ENCODE peak calls at places on chromosomes 5 and 9, in five cellular contexts. F, J, U, H and K are unnamed samples.

GRCh38 chr9:5510991-5511390 is 660 bp downstream of the PDCD1LG2 start:
- DNase-seq in F (no peak), J (no peak), U (no peak), H (no peak), K (no peak)

GRCh38 chr9:33818832-33819500 is 2.0 kb downstream of the UBE2R2 start:
- DNase-seq in F (no peak), J (peak; percentile 55), U (no peak), H (no peak), K (no peak)

GRCh38 chr5:67249590-67249895 is 52.9 kb upstream of the CD180 start:
- DNase-seq in F (no peak), J (no peak), U (no peak), H (no peak), K (no peak)

GRCh38 chr9:17906841-17907779 is 328.2 kb downstream of the SH3GL2 start:
- DNase-seq in F (no peak), J (no peak), U (peak; percentile 21), H (no peak), K (no peak)

GRCh38 chr5:14440598-14441401 is 140.8 kb upstream of the OTULINL start:
- DNase-seq in F (no peak), J (peak; percentile 95), U (peak; percentile 64), H (no peak), K (no peak)

GRCh38 chr5:56861893-56862485 is 46.6 kb downstream of the MAP3K1 start:
- DNase-seq in F (no peak), J (no peak), U (no peak), H (no peak), K (no peak)

GRCh38 chr5:151958111-151958510 is 33.5 kb upstream of the GLRA1 start:
- DNase-seq in F (no peak), J (no peak), U (no peak), H (no peak), K (no peak)

GRCh38 chr9:38388283-38389223 is 3.9 kb upstream of the ALDH1B1 start:
- DNase-seq in F (no peak), J (peak; percentile 53), U (no peak), H (peak; percentile 44), K (no peak)

GRCh38 chr5:73411927-73412596 is 36.5 kb downstream of the FOXD1 start:
- DNase-seq in F (no peak), J (no peak), U (no peak), H (no peak), K (no peak)

GRCh38 chr9:33220681-33221567 is 19.0 kb upstream of the SPINK4 start:
- DNase-seq in F (peak; percentile 65), J (no peak), U (no peak), H (no peak), K (no peak)

GRCh38 chr5:90182726-90183125 is 226.8 kb downstream of the CETN3 start:
- DNase-seq in F (no peak), J (no peak), U (no peak), H (no peak), K (no peak)

GRCh38 chr5:94245608-94246007 is 372.8 kb downstream of the KIAA0825 start:
- DNase-seq in F (no peak), J (peak; percentile 30), U (no peak), H (no peak), K (no peak)

GRCh38 chr9:112119225-112120045 is 55.7 kb downstream of the SUSD1 start:
- DNase-seq in F (no peak), J (peak; percentile 94), U (peak; percentile 86), H (peak; percentile 99), K (peak; percentile 91)

GRCh38 chr5:32709789-32710334 is 1.3 kb upstream of the NPR3 start:
- DNase-seq in F (no peak), J (peak; percentile 68), U (peak; percentile 80), H (peak; percentile 41), K (peak; percentile 65)

GRCh38 chr5:58231041-58231440 is 228.8 kb downstream of the PLK2 start:
- DNase-seq in F (no peak), J (no peak), U (no peak), H (no peak), K (no peak)

GRCh38 chr9:126482361-126483044 is 131.2 kb upstream of the LMX1B start:
- DNase-seq in F (no peak), J (peak; percentile 83), U (peak; percentile 66), H (no peak), K (no peak)

GRCh38 chr5:81006955-81007636 is 46.9 kb downstream of the RASGRF2 start:
- DNase-seq in F (no peak), J (no peak), U (no peak), H (no peak), K (no peak)

GRCh38 chr9:83015897-83016296 is 47.0 kb downstream of the RASEF start:
- DNase-seq in F (no peak), J (no peak), U (no peak), H (no peak), K (no peak)

GRCh38 chr5:10632110-10632903 is 68.4 kb downstream of the ANKRD33B start:
- DNase-seq in F (peak; percentile 55), J (peak; percentile 39), U (no peak), H (no peak), K (no peak)
- H3K4me1 ChIP-seq in F (peaks cover 58% of the 10 kb centered on the region), J (peaks cover 30% of the 10 kb centered on the region), U (peaks cover 2% of the 10 kb centered on the region), H (peaks cover 5% of the 10 kb centered on the region), K (no peaks in the 10 kb centered on the region)

DNA sequence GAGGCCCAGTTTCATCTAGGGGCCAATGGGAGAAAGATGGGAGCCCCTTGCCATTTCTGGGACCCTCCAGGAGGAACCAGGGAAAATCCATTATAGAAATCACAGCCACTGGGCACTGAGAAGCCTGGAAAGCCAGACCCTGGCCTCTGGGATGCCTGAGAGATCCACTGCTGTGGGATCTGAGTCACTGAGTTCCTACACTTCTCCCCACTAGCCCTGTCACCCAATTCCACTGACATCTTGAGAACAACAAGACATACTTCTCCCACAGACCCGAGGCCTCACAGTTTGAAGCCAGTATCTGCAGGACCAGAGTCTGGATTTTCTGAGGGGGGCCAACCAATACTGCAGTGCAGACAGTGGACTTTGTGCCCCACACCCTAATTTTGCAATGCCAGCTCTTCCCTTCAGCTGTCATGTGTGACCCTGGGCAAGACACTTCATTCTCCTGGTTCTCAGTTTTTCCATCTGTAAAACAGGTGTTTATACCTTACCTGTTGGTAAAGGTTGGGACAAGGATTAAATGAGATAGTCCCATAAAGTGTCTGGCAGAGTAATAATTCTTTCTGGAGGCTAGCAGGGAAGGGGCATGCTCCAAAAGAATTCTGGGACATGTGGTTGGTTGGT is 46.5 kb downstream of the CXXC5 start:
- DNase-seq in F (no peak), J (no peak), U (no peak), H (no peak), K (no peak)
- H3K4me1 ChIP-seq in F (peaks cover 24% of the 10 kb centered on the region), J (peaks cover 72% of the 10 kb centered on the region), U (peaks cover 54% of the 10 kb centered on the region), H (peaks cover 82% of the 10 kb centered on the region), K (peaks cover 47% of the 10 kb centered on the region)

DNA sequence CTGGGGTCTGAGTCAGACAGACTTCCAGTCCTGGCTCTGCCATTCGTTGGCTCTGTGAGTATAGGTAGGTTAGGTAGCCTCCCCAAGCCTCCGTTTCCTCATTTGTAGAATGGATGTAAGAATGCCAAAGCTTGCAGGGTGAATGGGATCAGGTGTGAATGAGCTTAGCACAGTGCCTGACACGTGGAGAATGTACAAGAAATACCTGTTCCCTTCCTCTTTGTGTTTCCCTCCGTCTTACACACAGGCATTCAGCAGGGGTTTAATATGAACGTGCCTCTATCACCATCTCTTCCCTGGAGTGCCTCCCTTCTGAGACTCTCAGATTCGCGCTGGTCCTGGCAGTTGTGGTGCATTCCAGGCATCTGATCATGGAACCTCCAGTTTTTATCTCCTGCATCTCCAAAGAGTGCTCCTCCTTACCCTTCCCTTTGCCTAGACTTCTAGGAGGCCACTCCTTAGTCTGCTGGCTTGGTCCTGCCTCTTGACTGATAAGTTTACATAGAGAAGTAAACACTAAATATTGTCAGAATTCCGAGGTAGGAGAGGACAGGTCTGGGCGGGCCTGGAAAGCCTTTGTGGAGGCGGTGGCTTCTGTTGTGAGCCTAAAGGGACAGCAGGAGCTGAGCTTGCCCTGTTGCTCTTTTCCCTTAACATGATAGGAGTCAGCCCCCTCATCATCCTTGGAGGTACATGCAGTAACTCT is 199.4 kb downstream of the AOPEP start:
- DNase-seq in F (no peak), J (no peak), U (no peak), H (no peak), K (peak; percentile 34)
- H3K4me1 ChIP-seq in F (peaks cover 11% of the 10 kb centered on the region), J (peaks cover 56% of the 10 kb centered on the region), U (peaks cover 45% of the 10 kb centered on the region), H (peaks cover 100% of the 10 kb centered on the region), K (peaks cover 61% of the 10 kb centered on the region)

GRCh38 chr5:52983731-52984620 is 5.2 kb upstream of the ITGA2 start:
- DNase-seq in F (no peak), J (peak; percentile 87), U (no peak), H (no peak), K (no peak)
- H3K4me1 ChIP-seq in F (no peaks in the 10 kb centered on the region), J (peaks cover 23% of the 10 kb centered on the region), U (no peaks in the 10 kb centered on the region), H (peaks cover 35% of the 10 kb centered on the region), K (peaks cover 15% of the 10 kb centered on the region)

DNA sequence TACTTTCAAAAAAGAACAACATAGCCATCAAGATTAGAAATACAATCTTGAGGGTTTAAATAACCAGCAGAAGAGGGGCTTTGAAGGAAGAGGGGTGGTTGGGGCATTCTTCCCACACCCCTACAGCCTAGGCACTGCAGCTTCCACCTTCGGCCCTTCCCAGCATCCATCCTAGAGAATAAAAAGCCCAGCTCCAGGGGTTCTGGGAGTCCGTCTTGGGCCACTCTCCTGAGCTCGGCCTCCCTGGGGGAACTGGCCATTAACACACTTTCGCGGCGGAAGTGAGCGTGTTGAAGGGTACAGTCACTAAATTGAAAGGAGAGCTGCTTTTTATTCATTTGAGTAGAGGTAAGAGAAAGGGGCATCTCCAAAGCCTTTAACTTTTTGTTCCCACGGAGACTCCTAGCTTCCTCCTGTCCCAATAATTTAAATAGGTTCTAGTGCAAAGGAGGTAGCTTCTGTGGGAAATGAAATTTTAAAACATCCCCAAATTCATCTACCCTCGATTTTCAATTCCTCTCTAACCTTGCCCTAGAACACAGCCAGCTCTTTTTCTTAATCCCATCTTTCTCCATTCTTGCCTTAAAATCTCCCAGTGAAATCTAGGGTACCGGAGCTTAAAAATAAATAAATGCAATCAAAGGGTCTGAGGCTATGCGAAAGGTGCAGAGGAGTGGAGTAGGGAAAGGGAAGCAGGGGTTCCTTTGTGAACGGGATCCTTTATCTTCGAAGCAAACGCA is 31.1 kb upstream of the NFIB start:
- DNase-seq in F (no peak), J (no peak), U (no peak), H (no peak), K (no peak)
- H3K4me1 ChIP-seq in F (no peaks in the 10 kb centered on the region), J (peaks cover 24% of the 10 kb centered on the region), U (peaks cover 35% of the 10 kb centered on the region), H (peaks cover 16% of the 10 kb centered on the region), K (no peaks in the 10 kb centered on the region)

DNA sequence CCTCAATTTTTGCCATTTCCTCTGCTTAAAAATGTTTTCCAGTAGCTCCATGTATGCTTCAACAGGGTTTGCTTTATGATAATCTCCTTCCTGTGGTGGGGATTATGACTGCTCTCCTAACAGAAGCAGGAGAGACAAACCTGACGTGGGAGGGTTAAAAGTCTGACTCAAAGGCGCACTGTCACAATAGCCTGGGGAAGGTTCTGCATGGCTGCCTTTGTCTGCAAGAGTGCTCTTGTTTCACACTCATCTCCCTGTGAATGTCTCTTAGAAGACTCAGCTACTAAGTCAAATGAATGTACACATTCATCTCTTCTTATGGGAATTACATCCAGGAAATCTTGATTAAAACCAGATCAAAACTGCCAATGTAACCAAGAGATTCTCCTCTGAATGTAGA is 90.9 kb upstream of the MTAP start:
- DNase-seq in F (no peak), J (peak; percentile 66), U (no peak), H (no peak), K (no peak)
- H3K4me1 ChIP-seq in F (no peaks in the 10 kb centered on the region), J (peaks cover 13% of the 10 kb centered on the region), U (no peaks in the 10 kb centered on the region), H (no peaks in the 10 kb centered on the region), K (peaks cover 10% of the 10 kb centered on the region)